ENCODE peak calls at places on chromosome 19, in seven cellular contexts. M is COLO829; L is SJCRH30; Y is MM.1S; Z is fibroblast of villous mesenchyme; R is T-helper 9 cell; V is central memory CD4-positive, alpha-beta T cell. D is an unnamed sample.

GRCh38 chr19:38514812-38515633 is 81.5 kb downstream of the RYR1 start:
- DNase-seq in M (peak), L (no peak), Y (peak), Z (peak), R (peak), V (peak), D (peak)

GRCh38 chr19:15464394-15465385 is at the start of gene RASAL3:
- DNase-seq in M (no peak), L (no peak), Y (peak), Z (no peak), R (peak), V (peak), D (no peak)

GRCh38 chr19:43699506-43700367 is 16.1 kb upstream of the IRGC start:
- DNase-seq in M (no peak), L (peak), Y (no peak), Z (peak), R (no peak), V (no peak), D (peak)

GRCh38 chr19:49133621-49134454 is 14.5 kb downstream of the PPFIA3 start:
- DNase-seq in M (no peak), L (no peak), Y (no peak), Z (peak), R (no peak), V (no peak), D (peak)

GRCh38 chr19:1274852-1275259 is 474 bp upstream of the FAM174C start:
- DNase-seq in M (no peak), L (no peak), Y (no peak), Z (no peak), R (no peak), V (no peak), D (no peak)

GRCh38 chr19:33809960-33810359 is 13.3 kb downstream of the KCTD15 start:
- DNase-seq in M (no peak), L (no peak), Y (no peak), Z (no peak), R (no peak), V (no peak), D (peak)

GRCh38 chr19:20858218-20858617 is 64.8 kb upstream of the ZNF85 start:
- DNase-seq in M (no peak), L (no peak), Y (no peak), Z (no peak), R (no peak), V (no peak), D (no peak)

GRCh38 chr19:6730153-6730804 is 7.1 kb downstream of the GPR108 start:
- DNase-seq in M (no peak), L (peak), Y (no peak), Z (no peak), R (peak), V (no peak), D (no peak)

GRCh38 chr19:33241530-33242101 is 16.0 kb upstream of the SLC7A10 start:
- DNase-seq in M (no peak), L (peak), Y (no peak), Z (no peak), R (no peak), V (no peak), D (no peak)

D was measured in EL.